ENCODE peak calls at places on chromosomes 1 and 21, in nine cellular contexts. One of them, this sample, is unnamed.
A peak's percentile ranks its signal among the peaks of the same experiment; 100 is the strongest.

GRCh38 chr1:54273092-54273836 is 73.3 kb downstream of the MRPL37 start:
- DNase-seq in right lobe of liver: peak; percentile 96
- DNase-seq in Karpas-422: peak; percentile 89
- DNase-seq in uterus: peak; percentile 90
- DNase-seq in IMR-90: peak; percentile 93
- DNase-seq in kidney: peak; percentile 95
- DNase-seq in prostate gland: no peak
- DNase-seq in ascending aorta: peak; percentile 93
- DNase-seq in body of pancreas: peak; percentile 71
- DNase-seq in this sample: peak; percentile 93

GRCh38 chr1:23594927-23595353 is 35.6 kb upstream of the ID3 start:
- DNase-seq in right lobe of liver: no peak
- DNase-seq in kidney: peak; percentile 81
- DNase-seq in ascending aorta: no peak
- DNase-seq in body of pancreas: no peak
- DNase-seq in IMR-90: no peak
- DNase-seq in Karpas-422: peak; percentile 94
- DNase-seq in prostate gland: no peak
- DNase-seq in uterus: no peak
- DNase-seq in this sample: no peak

GRCh38 chr1:201895913-201896807 is 7.5 kb downstream of the SHISA4 start:
- DNase-seq in IMR-90: peak; percentile 94
- DNase-seq in uterus: peak; percentile 95
- DNase-seq in Karpas-422: peak; percentile 92
- DNase-seq in kidney: peak; percentile 94
- DNase-seq in ascending aorta: peak; percentile 96
- DNase-seq in right lobe of liver: peak; percentile 85
- DNase-seq in prostate gland: peak; percentile 81
- DNase-seq in body of pancreas: peak; percentile 87
- DNase-seq in this sample: peak; percentile 99

GRCh38 chr1:187689137-187689536 is 860.4 kb downstream of the PLA2G4A start:
- DNase-seq in right lobe of liver: no peak
- DNase-seq in Karpas-422: no peak
- DNase-seq in uterus: no peak
- DNase-seq in ascending aorta: no peak
- DNase-seq in kidney: no peak
- DNase-seq in IMR-90: peak; percentile 90
- DNase-seq in prostate gland: peak; percentile 66
- DNase-seq in body of pancreas: peak; percentile 62
- DNase-seq in this sample: no peak

GRCh38 chr1:25804964-25805862 is 5.2 kb downstream of the SELENON start:
- DNase-seq in prostate gland: no peak
- DNase-seq in body of pancreas: no peak
- DNase-seq in kidney: peak; percentile 44
- DNase-seq in uterus: no peak
- DNase-seq in Karpas-422: no peak
- DNase-seq in IMR-90: no peak
- DNase-seq in right lobe of liver: no peak
- DNase-seq in ascending aorta: no peak
- DNase-seq in this sample: no peak

GRCh38 chr1:83954301-83954823 is 44.6 kb downstream of the TTLL7 start:
- DNase-seq in body of pancreas: no peak
- DNase-seq in IMR-90: no peak
- DNase-seq in ascending aorta: no peak
- DNase-seq in prostate gland: no peak
- DNase-seq in right lobe of liver: no peak
- DNase-seq in Karpas-422: no peak
- DNase-seq in kidney: no peak
- DNase-seq in uterus: no peak
- DNase-seq in this sample: peak; percentile 75

GRCh38 chr1:49229555-49229954 is 452.9 kb upstream of the BEND5 start:
- DNase-seq in ascending aorta: no peak
- DNase-seq in right lobe of liver: no peak
- DNase-seq in IMR-90: no peak
- DNase-seq in prostate gland: no peak
- DNase-seq in kidney: peak; percentile 79
- DNase-seq in Karpas-422: no peak
- DNase-seq in uterus: no peak
- DNase-seq in body of pancreas: peak; percentile 32
- DNase-seq in this sample: peak; percentile 8

GRCh38 chr1:31772669-31773248 is 8.6 kb upstream of the ADGRB2 start:
- DNase-seq in right lobe of liver: no peak
- DNase-seq in uterus: no peak
- DNase-seq in body of pancreas: no peak
- DNase-seq in ascending aorta: no peak
- DNase-seq in IMR-90: no peak
- DNase-seq in kidney: no peak
- DNase-seq in Karpas-422: no peak
- DNase-seq in prostate gland: no peak
- DNase-seq in this sample: no peak

GRCh38 chr1:39525366-39526165 is 34.1 kb downstream of the BMP8A start:
- DNase-seq in Karpas-422: peak; percentile 88
- DNase-seq in uterus: no peak
- DNase-seq in prostate gland: no peak
- DNase-seq in IMR-90: no peak
- DNase-seq in right lobe of liver: no peak
- DNase-seq in kidney: no peak
- DNase-seq in ascending aorta: no peak
- DNase-seq in body of pancreas: no peak
- DNase-seq in this sample: no peak

GRCh38 chr21:26136686-26137085 is 33.9 kb downstream of the APP start:
- DNase-seq in kidney: no peak
- DNase-seq in Karpas-422: no peak
- DNase-seq in IMR-90: no peak
- DNase-seq in right lobe of liver: no peak
- DNase-seq in uterus: no peak
- DNase-seq in prostate gland: no peak
- DNase-seq in body of pancreas: no peak
- DNase-seq in ascending aorta: no peak
- DNase-seq in this sample: no peak

GRCh38 chr21:26142363-26142762 is 28.2 kb downstream of the APP start:
- DNase-seq in uterus: no peak
- DNase-seq in kidney: no peak
- DNase-seq in IMR-90: no peak
- DNase-seq in Karpas-422: no peak
- DNase-seq in prostate gland: no peak
- DNase-seq in ascending aorta: no peak
- DNase-seq in body of pancreas: no peak
- DNase-seq in right lobe of liver: no peak
- DNase-seq in this sample: no peak

GRCh38 chr21:26138615-26139257 is 31.8 kb downstream of the APP start:
- DNase-seq in ascending aorta: no peak
- DNase-seq in prostate gland: no peak
- DNase-seq in right lobe of liver: no peak
- DNase-seq in IMR-90: no peak
- DNase-seq in kidney: no peak
- DNase-seq in uterus: no peak
- DNase-seq in Karpas-422: no peak
- DNase-seq in body of pancreas: no peak
- DNase-seq in this sample: no peak

GRCh38 chr21:26137379-26138060 is 33.0 kb downstream of the APP start:
- DNase-seq in uterus: no peak
- DNase-seq in ascending aorta: no peak
- DNase-seq in body of pancreas: no peak
- DNase-seq in prostate gland: no peak
- DNase-seq in kidney: no peak
- DNase-seq in IMR-90: no peak
- DNase-seq in Karpas-422: no peak
- DNase-seq in right lobe of liver: no peak
- DNase-seq in this sample: no peak

DNA sequence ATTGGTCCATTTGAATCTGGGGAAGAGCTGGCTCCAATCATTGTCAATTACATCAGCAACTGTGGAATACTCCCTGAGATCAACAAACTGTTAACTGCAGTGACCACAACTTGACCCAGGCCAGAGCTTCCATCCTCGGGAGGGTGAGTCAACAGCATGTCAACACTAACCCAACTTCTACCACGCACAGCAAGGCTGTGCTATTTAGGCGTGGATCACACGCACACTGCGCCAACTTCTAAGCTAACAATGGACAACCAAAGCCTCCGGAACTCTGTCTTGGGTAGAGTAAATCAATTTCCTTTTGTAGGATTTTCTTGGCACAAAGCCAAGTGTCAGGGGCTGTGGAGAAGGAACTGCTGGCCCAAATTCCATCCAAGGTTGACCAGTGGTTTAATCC is 30.4 kb downstream of the APP start:
- DNase-seq in IMR-90: peak; percentile 99
- DNase-seq in prostate gland: no peak
- DNase-seq in uterus: peak; percentile 29
- DNase-seq in ascending aorta: no peak
- DNase-seq in Karpas-422: no peak
- DNase-seq in kidney: peak; percentile 76
- DNase-seq in right lobe of liver: no peak
- DNase-seq in body of pancreas: peak; percentile 22
- DNase-seq in this sample: no peak
- H3K27ac ChIP-seq in IMR-90: peak overlapping the region; percentile 13
- H3K27ac ChIP-seq in prostate gland: no peak overlapping the region
- H3K27ac ChIP-seq in uterus: no peak overlapping the region
- H3K27ac ChIP-seq in ascending aorta: no peak overlapping the region
- H3K27ac ChIP-seq in Karpas-422: no peak overlapping the region
- H3K27ac ChIP-seq in kidney: no peak overlapping the region
- H3K27ac ChIP-seq in right lobe of liver: peak overlapping the region; percentile 26
- H3K27ac ChIP-seq in body of pancreas: no peak overlapping the region
- H3K27ac ChIP-seq in this sample: no peak overlapping the region

DNA sequence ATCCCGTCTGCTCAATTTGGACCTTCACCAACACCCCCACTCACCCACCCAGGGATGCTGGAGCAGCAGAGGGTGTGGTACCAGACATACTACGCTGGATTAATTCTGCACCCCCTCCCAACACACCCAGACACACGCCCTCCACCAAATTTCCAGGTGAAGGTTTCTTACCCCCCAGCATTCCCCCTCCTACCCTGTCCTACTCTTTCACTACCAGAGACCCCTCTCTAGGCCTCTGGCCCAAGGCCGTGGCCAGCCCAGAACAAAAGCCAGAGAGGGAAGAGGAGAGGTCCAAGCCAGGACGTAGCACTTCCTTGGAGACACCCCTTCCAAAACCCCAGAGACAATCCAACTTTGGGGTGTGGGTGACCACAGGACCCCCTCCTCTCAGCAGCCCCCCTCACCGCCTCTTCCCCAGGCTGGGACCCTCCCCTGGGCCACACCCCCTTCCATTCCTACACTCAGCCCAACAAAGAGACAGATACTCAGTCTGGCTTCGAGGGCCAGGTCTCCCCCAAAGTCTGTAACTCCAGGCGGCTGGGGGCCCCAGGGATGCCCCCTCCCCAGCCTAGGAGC is 1.6 kb downstream of the MEX3A start:
- DNase-seq in right lobe of liver: no peak
- DNase-seq in kidney: no peak
- DNase-seq in IMR-90: no peak
- DNase-seq in uterus: no peak
- DNase-seq in prostate gland: no peak
- DNase-seq in body of pancreas: no peak
- DNase-seq in Karpas-422: no peak
- DNase-seq in ascending aorta: no peak
- DNase-seq in this sample: no peak
- H3K4me3 ChIP-seq in right lobe of liver: no peak overlapping the region
- H3K4me3 ChIP-seq in kidney: peak overlapping the region; percentile 8
- H3K4me3 ChIP-seq in IMR-90: peak overlapping the region; percentile 71
- H3K4me3 ChIP-seq in uterus: no peak overlapping the region
- H3K4me3 ChIP-seq in prostate gland: no peak overlapping the region
- H3K4me3 ChIP-seq in body of pancreas: no peak overlapping the region
- H3K4me3 ChIP-seq in Karpas-422: no peak overlapping the region
- H3K4me3 ChIP-seq in ascending aorta: no peak overlapping the region
- H3K4me3 ChIP-seq in this sample: peak overlapping the region; percentile 70

GRCh38 chr1:149987297-149987595 is 23.3 kb downstream of the OTUD7B start:
- DNase-seq in prostate gland: no peak
- DNase-seq in uterus: no peak
- DNase-seq in IMR-90: no peak
- DNase-seq in kidney: no peak
- DNase-seq in ascending aorta: no peak
- DNase-seq in body of pancreas: no peak
- DNase-seq in Karpas-422: no peak
- DNase-seq in right lobe of liver: no peak
- DNase-seq in this sample: no peak
- H3K27ac ChIP-seq in prostate gland: no peak overlapping the region
- H3K27ac ChIP-seq in uterus: peak overlapping the region; percentile 81
- H3K27ac ChIP-seq in IMR-90: no peak overlapping the region
- H3K27ac ChIP-seq in kidney: no peak overlapping the region
- H3K27ac ChIP-seq in ascending aorta: peak overlapping the region; percentile 47
- H3K27ac ChIP-seq in body of pancreas: no peak overlapping the region
- H3K27ac ChIP-seq in Karpas-422: no peak overlapping the region
- H3K27ac ChIP-seq in right lobe of liver: no peak overlapping the region
- H3K27ac ChIP-seq in this sample: no peak overlapping the region

DNA sequence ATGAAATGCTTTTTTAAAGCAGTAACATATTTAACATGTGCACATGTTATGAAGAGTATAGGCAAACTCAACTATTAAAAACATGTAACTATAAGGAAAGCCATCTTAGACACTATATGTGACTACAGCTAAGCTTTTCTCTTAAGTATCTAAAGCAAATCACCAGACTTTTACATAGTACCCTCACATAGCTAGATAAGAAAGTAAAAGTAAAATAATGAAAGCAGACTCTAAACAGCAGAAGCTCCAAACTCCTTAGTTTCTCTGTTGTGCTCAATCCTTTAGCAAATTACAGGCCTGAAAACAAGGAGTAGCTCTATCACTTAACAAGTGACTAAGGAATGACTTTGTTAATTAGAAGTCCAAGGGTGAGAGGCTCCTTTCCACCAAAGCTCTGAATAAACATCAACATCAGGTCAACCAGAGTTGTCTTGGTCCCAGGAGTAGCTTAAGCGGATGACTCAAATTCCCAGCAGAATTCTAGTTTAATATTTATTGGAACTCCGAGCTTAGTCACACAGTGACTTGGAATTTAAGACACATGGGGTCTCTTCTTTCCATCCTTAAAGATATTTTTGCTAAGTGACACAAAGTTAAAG is 6.0 kb downstream of the NRIP1 start:
- DNase-seq in uterus: no peak
- DNase-seq in ascending aorta: no peak
- DNase-seq in prostate gland: no peak
- DNase-seq in right lobe of liver: no peak
- DNase-seq in IMR-90: peak; percentile 68
- DNase-seq in body of pancreas: no peak
- DNase-seq in Karpas-422: no peak
- DNase-seq in kidney: no peak
- DNase-seq in this sample: no peak
- H3K4me3 ChIP-seq in uterus: no peak overlapping the region
- H3K4me3 ChIP-seq in ascending aorta: peak overlapping the region; percentile 1
- H3K4me3 ChIP-seq in prostate gland: no peak overlapping the region
- H3K4me3 ChIP-seq in right lobe of liver: no peak overlapping the region
- H3K4me3 ChIP-seq in IMR-90: peak overlapping the region; percentile 47
- H3K4me3 ChIP-seq in body of pancreas: no peak overlapping the region
- H3K4me3 ChIP-seq in Karpas-422: no peak overlapping the region
- H3K4me3 ChIP-seq in kidney: peak overlapping the region; percentile 35
- H3K4me3 ChIP-seq in this sample: no peak overlapping the region

GRCh38 chr1:36303650-36304360 is 2.4 kb upstream of the SH3D21 start:
- DNase-seq in body of pancreas: no peak
- DNase-seq in kidney: no peak
- DNase-seq in ascending aorta: no peak
- DNase-seq in right lobe of liver: no peak
- DNase-seq in uterus: no peak
- DNase-seq in Karpas-422: no peak
- DNase-seq in IMR-90: no peak
- DNase-seq in prostate gland: no peak
- DNase-seq in this sample: peak; percentile 75
- H3K27ac ChIP-seq in body of pancreas: no peak overlapping the region
- H3K27ac ChIP-seq in kidney: no peak overlapping the region
- H3K27ac ChIP-seq in ascending aorta: no peak overlapping the region
- H3K27ac ChIP-seq in right lobe of liver: no peak overlapping the region
- H3K27ac ChIP-seq in uterus: no peak overlapping the region
- H3K27ac ChIP-seq in Karpas-422: no peak overlapping the region
- H3K27ac ChIP-seq in IMR-90: no peak overlapping the region
- H3K27ac ChIP-seq in prostate gland: peak overlapping the region; percentile 21
- H3K27ac ChIP-seq in this sample: peak overlapping the region; percentile 22